ENCODE peak calls at places on chromosomes 7 and 10, in ten cellular contexts. One of them, this sample, is unnamed.

GRCh38 chr10:69848454-69848853 is 46.7 kb downstream of the COL13A1 start:
- DNase-seq in A549: no peak
- DNase-seq in lower lobe of right lung: no peak
- DNase-seq in AG04450: no peak
- DNase-seq in breast epithelium: no peak
- DNase-seq in cardiac fibroblast: no peak
- DNase-seq in fibroblast of pulmonary artery: no peak
- DNase-seq in K562: no peak
- DNase-seq in OCI-LY7: no peak
- DNase-seq in psoas muscle: no peak
- DNase-seq in this sample: no peak

GRCh38 chr10:127228195-127228785 is 31.9 kb upstream of the INSYN2A start:
- DNase-seq in A549: no peak
- DNase-seq in lower lobe of right lung: no peak
- DNase-seq in AG04450: no peak
- DNase-seq in breast epithelium: no peak
- DNase-seq in cardiac fibroblast: no peak
- DNase-seq in fibroblast of pulmonary artery: no peak
- DNase-seq in K562: no peak
- DNase-seq in OCI-LY7: no peak
- DNase-seq in psoas muscle: no peak
- DNase-seq in this sample: peak; percentile 11

GRCh38 chr7:116952640-116953371 is 495 bp upstream of the ST7 start:
- DNase-seq in A549: peak; percentile 59
- DNase-seq in lower lobe of right lung: peak; percentile 91
- DNase-seq in AG04450: no peak
- DNase-seq in breast epithelium: peak; percentile 34
- DNase-seq in cardiac fibroblast: peak; percentile 57
- DNase-seq in fibroblast of pulmonary artery: peak; percentile 60
- DNase-seq in K562: peak; percentile 84
- DNase-seq in OCI-LY7: peak; percentile 70
- DNase-seq in psoas muscle: no peak
- DNase-seq in this sample: peak; percentile 25

GRCh38 chr7:47503283-47503682 is 78.6 kb downstream of the TNS3 start:
- DNase-seq in A549: no peak
- DNase-seq in lower lobe of right lung: no peak
- DNase-seq in AG04450: no peak
- DNase-seq in breast epithelium: no peak
- DNase-seq in cardiac fibroblast: peak; percentile 61
- DNase-seq in fibroblast of pulmonary artery: peak; percentile 70
- DNase-seq in K562: no peak
- DNase-seq in OCI-LY7: no peak
- DNase-seq in psoas muscle: peak; percentile 9
- DNase-seq in this sample: no peak

GRCh38 chr10:132508497-132509443 is 28.8 kb upstream of the INPP5A start:
- DNase-seq in A549: peak; percentile 22
- DNase-seq in lower lobe of right lung: peak; percentile 51
- DNase-seq in AG04450: no peak
- DNase-seq in breast epithelium: no peak
- DNase-seq in cardiac fibroblast: no peak
- DNase-seq in fibroblast of pulmonary artery: no peak
- DNase-seq in K562: no peak
- DNase-seq in OCI-LY7: no peak
- DNase-seq in psoas muscle: peak; percentile 87
- DNase-seq in this sample: no peak

GRCh38 chr10:100986952-100987684 is at the start of the genes MRPL43 and TWNK:
- DNase-seq in A549: peak; percentile 81
- DNase-seq in lower lobe of right lung: peak; percentile 91
- DNase-seq in AG04450: no peak
- DNase-seq in breast epithelium: peak; percentile 70
- DNase-seq in cardiac fibroblast: peak; percentile 77
- DNase-seq in fibroblast of pulmonary artery: peak; percentile 74
- DNase-seq in K562: peak; percentile 87
- DNase-seq in OCI-LY7: peak; percentile 84
- DNase-seq in psoas muscle: peak; percentile 93
- DNase-seq in this sample: peak; percentile 65

GRCh38 chr10:95876756-95877155 is 31.0 kb upstream of the CC2D2B start:
- DNase-seq in A549: no peak
- DNase-seq in lower lobe of right lung: no peak
- DNase-seq in AG04450: no peak
- DNase-seq in breast epithelium: no peak
- DNase-seq in cardiac fibroblast: no peak
- DNase-seq in fibroblast of pulmonary artery: no peak
- DNase-seq in K562: no peak
- DNase-seq in OCI-LY7: no peak
- DNase-seq in psoas muscle: no peak
- DNase-seq in this sample: no peak

GRCh38 chr10:17174626-17175025 is 26.8 kb downstream of the TRDMT1 start:
- DNase-seq in A549: no peak
- DNase-seq in lower lobe of right lung: no peak
- DNase-seq in AG04450: no peak
- DNase-seq in breast epithelium: no peak
- DNase-seq in cardiac fibroblast: peak; percentile 15
- DNase-seq in fibroblast of pulmonary artery: no peak
- DNase-seq in K562: no peak
- DNase-seq in OCI-LY7: no peak
- DNase-seq in psoas muscle: no peak
- DNase-seq in this sample: no peak

GRCh38 chr10:59682986-59683937 is 26.4 kb downstream of the SLC16A9 start:
- DNase-seq in A549: no peak
- DNase-seq in lower lobe of right lung: no peak
- DNase-seq in AG04450: no peak
- DNase-seq in breast epithelium: no peak
- DNase-seq in cardiac fibroblast: peak; percentile 51
- DNase-seq in fibroblast of pulmonary artery: no peak
- DNase-seq in K562: no peak
- DNase-seq in OCI-LY7: no peak
- DNase-seq in psoas muscle: no peak
- DNase-seq in this sample: no peak

GRCh38 chr7:147008530-147008929 is 891.9 kb downstream of the CNTNAP2 start:
- DNase-seq in A549: no peak
- DNase-seq in lower lobe of right lung: no peak
- DNase-seq in AG04450: no peak
- DNase-seq in breast epithelium: no peak
- DNase-seq in cardiac fibroblast: no peak
- DNase-seq in fibroblast of pulmonary artery: no peak
- DNase-seq in K562: no peak
- DNase-seq in OCI-LY7: no peak
- DNase-seq in psoas muscle: no peak
- DNase-seq in this sample: no peak

GRCh38 chr10:11782793-11783557 is 40.2 kb upstream of the PROSER2 start:
- DNase-seq in A549: peak; percentile 63
- DNase-seq in lower lobe of right lung: no peak
- DNase-seq in AG04450: peak; percentile 32
- DNase-seq in breast epithelium: no peak
- DNase-seq in cardiac fibroblast: peak; percentile 77
- DNase-seq in fibroblast of pulmonary artery: peak; percentile 74
- DNase-seq in K562: peak; percentile 69
- DNase-seq in OCI-LY7: peak; percentile 75
- DNase-seq in psoas muscle: no peak
- DNase-seq in this sample: no peak

GRCh38 chr7:13276977-13277376 is 589.5 kb downstream of the ARL4A start:
- DNase-seq in A549: peak; percentile 4
- DNase-seq in lower lobe of right lung: no peak
- DNase-seq in AG04450: no peak
- DNase-seq in breast epithelium: no peak
- DNase-seq in cardiac fibroblast: peak; percentile 24
- DNase-seq in fibroblast of pulmonary artery: peak; percentile 20
- DNase-seq in K562: peak; percentile 16
- DNase-seq in OCI-LY7: peak; percentile 2
- DNase-seq in psoas muscle: no peak
- DNase-seq in this sample: no peak
- TF ChIP-seq CTCF in A549: peak; percentile 54
- TF ChIP-seq CTCF in lower lobe of right lung: peak; percentile 9
- TF ChIP-seq CTCF in AG04450: peak; percentile 44
- TF ChIP-seq CTCF in breast epithelium: no peak
- TF ChIP-seq CTCF in cardiac fibroblast: peak; percentile 28
- TF ChIP-seq CTCF in fibroblast of pulmonary artery: peak; percentile 39
- TF ChIP-seq CTCF in K562: peak; percentile 41
- TF ChIP-seq CTCF in OCI-LY7: peak; percentile 77
- TF ChIP-seq CTCF in psoas muscle: peak; percentile 13
- TF ChIP-seq CTCF in this sample: no peak

GRCh38 chr7:140009735-140010134 is 53.0 kb downstream of the PARP12 start:
- DNase-seq in A549: no peak
- DNase-seq in lower lobe of right lung: no peak
- DNase-seq in AG04450: no peak
- DNase-seq in breast epithelium: no peak
- DNase-seq in cardiac fibroblast: no peak
- DNase-seq in fibroblast of pulmonary artery: no peak
- DNase-seq in K562: no peak
- DNase-seq in OCI-LY7: no peak
- DNase-seq in psoas muscle: no peak
- DNase-seq in this sample: no peak
- H3K4me3 ChIP-seq in A549: no peak overlapping the region
- H3K4me3 ChIP-seq in lower lobe of right lung: no peak overlapping the region
- H3K4me3 ChIP-seq in AG04450: no peak overlapping the region
- H3K4me3 ChIP-seq in breast epithelium: no peak overlapping the region
- H3K4me3 ChIP-seq in cardiac fibroblast: no peak overlapping the region
- H3K4me3 ChIP-seq in fibroblast of pulmonary artery: no peak overlapping the region
- H3K4me3 ChIP-seq in K562: no peak overlapping the region
- H3K4me3 ChIP-seq in OCI-LY7: no peak overlapping the region
- H3K4me3 ChIP-seq in psoas muscle: no peak overlapping the region
- H3K4me3 ChIP-seq in this sample: no peak overlapping the region

GRCh38 chr10:78759448-78760120 is 309.2 kb upstream of the ZMIZ1 start:
- DNase-seq in A549: no peak
- DNase-seq in lower lobe of right lung: no peak
- DNase-seq in AG04450: no peak
- DNase-seq in breast epithelium: no peak
- DNase-seq in cardiac fibroblast: no peak
- DNase-seq in fibroblast of pulmonary artery: peak; percentile 29
- DNase-seq in K562: no peak
- DNase-seq in OCI-LY7: no peak
- DNase-seq in psoas muscle: no peak
- DNase-seq in this sample: no peak

GRCh38 chr10:78761241-78761825 is 307.4 kb upstream of the ZMIZ1 start:
- DNase-seq in A549: no peak
- DNase-seq in lower lobe of right lung: no peak
- DNase-seq in AG04450: no peak
- DNase-seq in breast epithelium: no peak
- DNase-seq in cardiac fibroblast: no peak
- DNase-seq in fibroblast of pulmonary artery: no peak
- DNase-seq in K562: no peak
- DNase-seq in OCI-LY7: no peak
- DNase-seq in psoas muscle: no peak
- DNase-seq in this sample: no peak

GRCh38 chr10:78758176-78758575 is 310.6 kb upstream of the ZMIZ1 start:
- DNase-seq in A549: no peak
- DNase-seq in lower lobe of right lung: no peak
- DNase-seq in AG04450: no peak
- DNase-seq in breast epithelium: no peak
- DNase-seq in cardiac fibroblast: no peak
- DNase-seq in fibroblast of pulmonary artery: no peak
- DNase-seq in K562: no peak
- DNase-seq in OCI-LY7: no peak
- DNase-seq in psoas muscle: no peak
- DNase-seq in this sample: no peak

GRCh38 chr10:78763217-78763616 is 305.5 kb upstream of the ZMIZ1 start:
- DNase-seq in A549: no peak
- DNase-seq in lower lobe of right lung: no peak
- DNase-seq in AG04450: no peak
- DNase-seq in breast epithelium: no peak
- DNase-seq in cardiac fibroblast: no peak
- DNase-seq in fibroblast of pulmonary artery: no peak
- DNase-seq in K562: no peak
- DNase-seq in OCI-LY7: no peak
- DNase-seq in psoas muscle: no peak
- DNase-seq in this sample: no peak

DNA sequence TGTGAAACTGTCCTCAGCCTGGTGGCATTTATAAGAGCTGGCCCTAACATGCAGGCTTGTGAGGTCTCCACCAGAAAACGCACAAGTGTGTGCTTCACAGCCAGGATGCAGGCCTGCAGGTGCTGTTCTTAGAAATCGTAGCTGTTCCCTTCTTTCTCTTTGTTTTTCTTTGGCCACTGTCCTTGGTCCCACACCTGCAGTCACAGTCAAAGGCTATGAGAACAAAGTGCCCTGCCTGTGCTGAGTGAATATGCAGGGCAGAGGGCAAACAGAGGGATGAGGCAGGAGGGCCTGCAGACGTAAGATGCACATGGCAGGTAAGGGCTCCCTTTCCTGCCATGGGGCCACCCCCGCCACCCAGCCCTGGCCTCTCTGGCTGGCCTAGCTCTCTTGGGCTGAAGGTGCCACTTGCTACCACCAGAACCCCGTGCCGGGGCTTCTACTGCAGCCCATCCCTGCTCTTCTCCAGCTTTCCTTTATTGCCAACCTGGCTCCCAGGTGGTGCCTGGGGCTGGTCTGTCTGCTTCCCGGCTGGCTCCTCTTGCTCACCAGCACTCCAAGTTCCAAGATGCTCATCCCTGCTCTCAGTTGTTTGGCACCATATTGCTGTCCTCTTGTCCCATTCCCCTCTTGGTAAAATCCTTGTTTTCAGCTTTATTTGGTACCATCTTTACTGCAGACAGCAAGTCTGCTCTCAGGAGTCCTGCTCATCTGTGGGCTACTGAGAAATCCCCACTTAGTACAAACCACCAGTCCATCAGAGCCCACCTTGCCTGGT is 308.1 kb upstream of the ZMIZ1 start:
- DNase-seq in A549: no peak
- DNase-seq in lower lobe of right lung: no peak
- DNase-seq in AG04450: no peak
- DNase-seq in breast epithelium: no peak
- DNase-seq in cardiac fibroblast: no peak
- DNase-seq in fibroblast of pulmonary artery: no peak
- DNase-seq in K562: no peak
- DNase-seq in OCI-LY7: peak; percentile 11
- DNase-seq in psoas muscle: no peak
- DNase-seq in this sample: no peak
- TF ChIP-seq CTCF in A549: no peak
- TF ChIP-seq CTCF in lower lobe of right lung: no peak
- TF ChIP-seq CTCF in AG04450: no peak
- TF ChIP-seq CTCF in breast epithelium: no peak
- TF ChIP-seq CTCF in cardiac fibroblast: no peak
- TF ChIP-seq CTCF in fibroblast of pulmonary artery: no peak
- TF ChIP-seq CTCF in K562: no peak
- TF ChIP-seq CTCF in OCI-LY7: no peak
- TF ChIP-seq CTCF in psoas muscle: no peak
- TF ChIP-seq CTCF in this sample: no peak

DNA sequence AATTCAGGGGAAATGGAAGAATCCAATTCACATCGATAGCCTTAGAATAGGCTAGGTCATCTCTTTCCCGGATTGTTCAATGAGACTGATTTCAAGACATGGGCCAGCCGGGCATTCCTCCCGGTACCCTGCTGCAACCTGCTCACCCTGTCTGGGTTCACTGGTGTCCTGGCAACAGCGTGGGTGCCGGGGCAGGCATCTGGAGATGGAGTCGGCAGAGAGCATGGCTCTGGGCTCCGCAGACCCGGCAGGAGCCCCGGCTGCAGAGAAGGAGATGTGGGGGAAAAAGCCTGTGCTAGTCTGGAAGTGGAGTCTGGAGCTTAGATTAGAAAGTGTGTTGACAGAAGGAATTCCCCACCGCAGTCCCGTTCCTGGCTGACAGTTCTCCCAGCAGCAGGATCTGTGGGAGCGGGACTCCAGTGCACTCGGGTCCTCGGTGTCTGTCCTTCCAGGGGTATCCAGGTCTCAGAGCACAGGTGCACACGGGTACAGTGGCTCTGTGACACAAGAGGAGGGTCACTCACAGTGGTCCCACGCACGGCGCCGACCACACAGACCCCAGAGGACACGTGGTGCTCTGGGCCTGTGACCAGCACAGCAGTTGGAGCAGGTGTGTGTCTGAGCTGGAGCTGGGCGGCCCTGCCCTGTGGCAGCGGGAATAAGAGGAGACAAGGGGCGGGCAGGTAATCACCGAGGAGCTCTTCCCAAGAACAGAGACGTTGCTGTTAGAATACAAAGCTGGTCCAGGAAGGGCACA is 65.7 kb upstream of the PITRM1 start:
- DNase-seq in A549: no peak
- DNase-seq in lower lobe of right lung: no peak
- DNase-seq in AG04450: no peak
- DNase-seq in breast epithelium: no peak
- DNase-seq in cardiac fibroblast: no peak
- DNase-seq in fibroblast of pulmonary artery: no peak
- DNase-seq in K562: no peak
- DNase-seq in OCI-LY7: no peak
- DNase-seq in psoas muscle: no peak
- DNase-seq in this sample: no peak
- H3K4me3 ChIP-seq in A549: no peak overlapping the region
- H3K4me3 ChIP-seq in lower lobe of right lung: no peak overlapping the region
- H3K4me3 ChIP-seq in AG04450: no peak overlapping the region
- H3K4me3 ChIP-seq in breast epithelium: no peak overlapping the region
- H3K4me3 ChIP-seq in cardiac fibroblast: no peak overlapping the region
- H3K4me3 ChIP-seq in fibroblast of pulmonary artery: no peak overlapping the region
- H3K4me3 ChIP-seq in K562: no peak overlapping the region
- H3K4me3 ChIP-seq in OCI-LY7: no peak overlapping the region
- H3K4me3 ChIP-seq in psoas muscle: no peak overlapping the region
- H3K4me3 ChIP-seq in this sample: peak overlapping the region; percentile 45